ENCODE peak calls at places on chromosomes 12 and 14, in five cellular contexts. N, Q, E, C and U are unnamed samples.

GRCh38 chr12:92759634-92760268 is 57.0 kb downstream of the PLEKHG7 start:
- DNase-seq in C (no peak), N (no peak), E (no peak), Q (peak; percentile 36), U (peak; percentile 85)

GRCh38 chr14:100965296-100965695 is 61.8 kb upstream of the RTL1 start:
- DNase-seq in C (no peak), N (no peak), E (no peak), Q (no peak), U (peak; percentile 43)

GRCh38 chr14:33959692-33960151 is 8.8 kb upstream of the EGLN3 start:
- DNase-seq in E (no peak), C (no peak), Q (no peak), N (peak; percentile 66), U (no peak)

GRCh38 chr12:120096671-120097202 is 19.8 kb downstream of the RAB35 start:
- DNase-seq in N (no peak), Q (no peak), E (no peak), C (no peak), U (no peak)

GRCh38 chr12:26606911-26607310 is 226.1 kb downstream of the ITPR2 start:
- DNase-seq in C (no peak), Q (no peak), N (no peak), E (no peak), U (no peak)

GRCh38 chr12:55707841-55708694 is at the start of gene ITGA7:
- DNase-seq in N (peak; percentile 97), Q (no peak), C (no peak), E (peak; percentile 92), U (peak; percentile 42)

GRCh38 chr12:64395739-64396138 is 5.2 kb upstream of the C12orf56 start:
- DNase-seq in C (no peak), N (no peak), Q (peak; percentile 89), E (no peak), U (peak; percentile 76)

GRCh38 chr12:6778212-6778570 is 5.9 kb downstream of the LAG3 start:
- DNase-seq in Q (no peak), C (no peak), N (peak; percentile 77), E (no peak), U (no peak)

GRCh38 chr14:32648434-32648833 is 290.2 kb upstream of the NPAS3 start:
- DNase-seq in C (no peak), E (no peak), N (no peak), Q (no peak), U (peak; percentile 90)

GRCh38 chr12:101713059-101713682 is 15.7 kb downstream of the CHPT1 start:
- DNase-seq in N (no peak), C (no peak), E (peak; percentile 11), Q (no peak), U (no peak)

GRCh38 chr12:108004368-108004767 is 124.7 kb upstream of the WSCD2 start:
- DNase-seq in E (peak; percentile 50), N (peak; percentile 74), C (no peak), Q (no peak), U (peak; percentile 28)

GRCh38 chr12:114697741-114698565 is 14.0 kb upstream of the TBX3 start:
- DNase-seq in N (no peak), C (no peak), Q (no peak), E (peak; percentile 84), U (no peak)

GRCh38 chr12:62787023-62787422 is 147.9 kb downstream of the PPM1H start:
- DNase-seq in E (no peak), C (no peak), N (no peak), Q (no peak), U (no peak)

GRCh38 chr14:76957224-76957881 is 71.2 kb downstream of the IRF2BPL start:
- DNase-seq in N (no peak), Q (peak; percentile 48), C (no peak), E (no peak), U (no peak)

GRCh38 chr12:50505945-50506344 is 1.2 kb downstream of the DIP2B start:
- DNase-seq in C (no peak), Q (peak; percentile 63), N (no peak), E (no peak), U (peak; percentile 28)

GRCh38 chr12:116066381-116067230 is 210.9 kb downstream of the MED13L start:
- DNase-seq in Q (peak; percentile 46), N (peak; percentile 64), C (no peak), E (peak; percentile 23), U (peak; percentile 66)

GRCh38 chr14:100526632-100527031 is 60.6 kb downstream of the BEGAIN start:
- DNase-seq in E (no peak), N (no peak), Q (no peak), C (no peak), U (no peak)

DNA sequence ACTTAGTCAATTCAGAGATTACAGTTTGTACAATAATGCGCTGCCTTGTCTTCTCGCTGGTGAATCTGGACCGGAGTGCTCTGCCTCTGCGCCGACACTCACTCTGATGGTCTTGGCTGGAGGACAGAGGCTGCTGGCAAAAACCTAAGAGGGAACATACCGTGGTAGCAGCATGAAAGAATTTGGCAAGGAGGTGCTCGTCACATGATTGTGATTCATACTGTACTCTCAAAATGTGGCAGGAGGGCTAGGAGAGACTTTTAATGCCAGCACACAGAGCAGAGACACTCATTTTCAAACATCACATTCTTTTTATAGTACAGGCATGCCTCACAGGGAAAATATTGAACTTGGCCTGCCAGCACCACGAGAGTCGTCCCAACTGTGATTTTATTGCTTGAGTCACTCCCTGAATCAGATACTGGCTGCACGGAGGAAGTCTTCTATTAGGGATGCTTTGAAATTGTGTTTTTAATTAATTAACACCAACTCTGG is 67.8 kb downstream of the HMGA2 start:
- DNase-seq in E (no peak), C (no peak), Q (peak; percentile 91), N (no peak), U (peak; percentile 97)
- H3K4me1 ChIP-seq in E (peaks cover 29% of the 10 kb centered on the region), C (no peaks in the 10 kb centered on the region), Q (peaks cover 45% of the 10 kb centered on the region), N (peaks cover 48% of the 10 kb centered on the region), U (peaks cover 81% of the 10 kb centered on the region)

DNA sequence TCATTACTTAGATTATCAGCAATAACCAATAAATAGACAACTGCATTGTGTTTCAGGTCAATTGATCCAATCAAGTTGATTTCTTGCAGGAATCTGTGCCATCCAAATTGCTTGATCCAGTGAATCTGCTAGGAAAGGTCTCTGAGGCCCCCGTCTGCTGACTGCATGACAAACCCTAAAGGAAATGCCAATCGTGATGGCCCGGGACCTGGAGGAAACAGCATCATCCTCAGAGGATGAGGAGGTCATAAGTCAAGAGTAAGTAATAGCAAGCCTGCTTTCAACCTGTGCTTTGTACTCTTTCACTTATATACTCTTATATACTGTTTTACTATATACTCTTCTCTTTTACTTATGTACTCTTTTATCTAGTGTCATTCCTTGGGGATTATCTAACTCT is 1.9 kb downstream of the TTLL5 start:
- DNase-seq in N (no peak), C (no peak), Q (peak; percentile 66), E (no peak), U (no peak)
- H2AFZ ChIP-seq in N (no peak overlapping the region), C (no peak overlapping the region), Q (no peak overlapping the region), E (no peak overlapping the region), U (no peak overlapping the region)

DNA sequence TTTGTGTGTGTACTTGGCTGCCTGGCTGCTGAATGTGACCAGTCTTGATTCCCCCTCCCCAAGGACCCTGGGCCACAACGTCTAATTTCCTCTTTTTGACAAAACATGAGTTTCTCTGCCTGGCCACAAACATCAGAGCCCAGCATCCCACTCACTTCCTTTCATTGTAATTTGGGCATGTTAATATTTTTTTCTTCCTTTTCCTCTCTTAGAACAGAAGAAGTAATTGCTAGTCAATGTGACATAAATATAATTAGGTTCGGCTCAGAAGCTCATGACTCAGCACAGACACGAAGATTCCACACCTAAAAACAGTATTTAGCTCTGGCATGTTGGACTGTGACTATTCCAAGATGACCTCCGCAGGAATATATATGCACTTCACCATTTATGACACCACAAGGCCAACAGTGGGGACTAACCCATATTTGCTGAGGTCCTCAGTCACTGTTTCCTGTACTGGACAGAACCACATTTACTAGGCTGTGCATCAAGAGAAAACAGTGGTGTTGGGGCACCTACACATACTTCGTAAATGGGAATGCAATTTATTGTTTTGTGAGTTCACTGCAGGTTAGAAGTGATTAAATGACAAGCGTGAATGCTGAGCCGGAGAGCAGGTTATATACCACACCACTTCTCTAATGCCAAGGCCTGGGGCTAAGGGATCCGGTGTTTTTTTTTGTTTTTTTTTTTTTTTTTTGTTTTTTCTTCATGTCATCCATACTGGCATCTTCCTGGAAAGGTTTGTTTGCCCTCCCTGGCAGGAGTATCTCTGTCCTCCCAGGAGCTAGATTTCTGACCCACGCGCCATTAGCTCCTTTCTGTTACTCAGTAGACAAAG is 4.2 kb downstream of the GSG1 start:
- DNase-seq in N (no peak), C (no peak), E (no peak), Q (peak; percentile 86), U (peak; percentile 35)
- H3K27ac ChIP-seq in N (no peak overlapping the region), C (no peak overlapping the region), E (no peak overlapping the region), Q (peak overlapping the region; percentile 99), U (peak overlapping the region; percentile 99)

GRCh38 chr12:53219116-53219955 is 12.3 kb upstream of the ITGB7 start:
- DNase-seq in Q (peak; percentile 58), N (no peak), C (no peak), E (no peak), U (peak; percentile 49)

GRCh38 chr12:53220857-53221202 is 11.2 kb downstream of the RARG start:
- DNase-seq in N (peak; percentile 95), Q (peak; percentile 87), C (peak; percentile 69), E (peak; percentile 91), U (peak; percentile 97)

GRCh38 chr12:53218551-53219114 is 11.6 kb upstream of the ITGB7 start:
- DNase-seq in E (no peak), Q (no peak), N (peak; percentile 21), C (no peak), U (no peak)

GRCh38 chr12:53221203-53222076 is 10.6 kb downstream of the RARG start:
- DNase-seq in C (no peak), Q (peak; percentile 72), N (peak; percentile 86), E (peak; percentile 78), U (peak; percentile 74)

DNA sequence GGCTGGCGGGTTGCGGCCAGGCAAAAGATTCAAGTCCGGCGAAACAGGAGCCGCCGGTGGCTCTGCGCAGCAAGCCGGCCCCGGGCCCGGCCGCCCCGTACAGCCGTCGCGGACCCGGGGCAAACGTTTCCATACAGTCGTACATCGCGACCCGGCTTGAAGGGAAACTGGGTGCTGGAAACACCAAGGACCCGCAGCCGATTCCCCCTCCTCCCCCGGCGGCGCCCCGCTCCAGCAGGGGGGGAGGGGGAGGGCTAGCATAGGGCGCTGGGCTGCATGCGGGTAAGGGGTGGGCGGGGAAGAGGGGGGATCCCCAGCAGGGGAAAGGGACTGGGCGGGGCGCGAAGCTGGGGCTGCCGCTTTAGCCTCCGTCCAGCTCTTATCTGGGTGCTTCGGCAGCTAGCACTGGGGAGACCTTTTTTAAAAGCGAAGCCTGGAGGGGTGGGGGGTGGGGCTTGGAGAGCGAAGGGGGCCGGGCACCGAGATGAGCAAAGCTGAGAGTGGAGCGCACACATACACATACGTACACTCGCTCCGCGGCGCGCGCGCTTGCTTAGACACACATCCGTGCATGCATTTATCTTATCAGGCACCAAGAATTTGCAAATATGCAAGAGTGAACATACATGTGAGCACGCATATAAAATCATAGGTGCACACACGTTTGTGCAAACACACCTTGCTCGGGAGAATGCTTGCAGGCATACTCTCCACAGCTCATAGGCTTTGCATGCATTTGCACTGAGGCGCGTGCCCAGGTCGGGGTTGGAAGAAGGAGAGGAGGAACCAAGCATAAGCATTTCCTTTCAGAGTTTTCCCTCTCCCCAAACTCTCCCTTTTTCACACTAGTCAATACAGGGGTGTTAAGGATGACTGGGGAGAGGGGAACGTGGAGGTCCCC is 11.8 kb downstream of the RARG start:
- DNase-seq in Q (peak; percentile 79), C (no peak), N (peak; percentile 80), E (peak; percentile 65), U (peak; percentile 75)
- H3K4me1 ChIP-seq in Q (peaks cover 54% of the 10 kb centered on the region), C (peaks cover 22% of the 10 kb centered on the region), N (peaks cover 63% of the 10 kb centered on the region), E (peaks cover 52% of the 10 kb centered on the region), U (peaks cover 55% of the 10 kb centered on the region)